ENCODE peak calls at places on chromosome 9, in nine cellular contexts. Y is CD8-positive, alpha-beta memory T cell; M is NCI-H1092 treated with DMSO at 0.1 percent for 48 hours; O is activated CD4-positive, alpha-beta T cell treated with anti-CD3 and anti-CD28 coated beads, Interleukin-2, amount 50 U/mL, for 1 hour; D is choroid plexus epithelial cell; V is activated T-helper 1 cell treated with Interleukin-2 at 50 U/mL for 16 hours; A is DMS53; H is skeletal muscle cell; J is RWPE1. S is an unnamed sample.

GRCh38 chr9:114484215-114484853 is 20.9 kb downstream of the WHRN start:
- DNase-seq in Y (no peak), M (no peak), O (no peak), D (no peak), V (no peak), A (no peak), H (no peak), J (no peak), S (no peak)

GRCh38 chr9:113546566-113546965 is 83.0 kb downstream of the RGS3 start:
- DNase-seq in Y (no peak), M (no peak), O (no peak), D (peak; percentile 21), V (no peak), A (no peak), H (no peak), J (no peak), S (no peak)

GRCh38 chr9:96399335-96399633 is 15.8 kb upstream of the SLC35D2 start:
- DNase-seq in Y (no peak), M (no peak), O (no peak), D (no peak), V (no peak), A (no peak), H (no peak), J (no peak), S (no peak)

GRCh38 chr9:90343360-90343759 is 299.3 kb downstream of the DIRAS2 start:
- DNase-seq in Y (no peak), M (peak; percentile 49), O (no peak), D (peak; percentile 19), V (no peak), A (no peak), H (no peak), J (peak; percentile 20), S (no peak)

GRCh38 chr9:88198346-88198807 is 60.1 kb upstream of the SPATA31C2 start:
- DNase-seq in Y (no peak), M (no peak), O (no peak), D (peak; percentile 27), V (no peak), A (no peak), H (no peak), J (peak; percentile 17), S (no peak)

GRCh38 chr9:108443741-108444140 is 412.0 kb downstream of the ACTL7B start:
- DNase-seq in Y (no peak), M (no peak), O (no peak), D (peak; percentile 69), V (no peak), A (no peak), H (no peak), J (peak; percentile 79), S (no peak)

GRCh38 chr9:6680797-6681146 is 35.2 kb upstream of the GLDC start:
- DNase-seq in Y (peak; percentile 82), M (no peak), O (peak; percentile 48), D (peak; percentile 34), V (peak; percentile 34), A (peak; percentile 90), H (peak; percentile 0), J (peak; percentile 10), S (no peak)

GRCh38 chr9:2017209-2017458 is 2.0 kb downstream of the SMARCA2 start:
- DNase-seq in Y (no peak), M (no peak), O (no peak), D (peak; percentile 54), V (no peak), A (no peak), H (no peak), J (no peak), S (no peak)

GRCh38 chr9:11551106-11551505 is 938.3 kb upstream of the PTPRD start:
- DNase-seq in Y (no peak), M (no peak), O (no peak), D (no peak), V (no peak), A (no peak), H (no peak), J (no peak), S (no peak)

GRCh38 chr9:118929317-118929716 is 439.9 kb downstream of the BRINP1 start:
- DNase-seq in Y (no peak), M (no peak), O (no peak), D (peak; percentile 14), V (no peak), A (no peak), H (peak; percentile 18), J (no peak), S (no peak)

GRCh38 chr9:33992622-33993021 is 56.1 kb downstream of the UBAP2 start:
- DNase-seq in Y (no peak), M (no peak), O (no peak), D (peak; percentile 9), V (no peak), A (no peak), H (no peak), J (no peak), S (no peak)

GRCh38 chr9:84991506-84991855 is 322.0 kb downstream of the NTRK2 start:
- DNase-seq in Y (no peak), M (no peak), O (no peak), D (no peak), V (no peak), A (no peak), H (no peak), J (no peak), S (no peak)

GRCh38 chr9:20477940-20478620 is 144.2 kb downstream of the MLLT3 start:
- DNase-seq in Y (no peak), M (no peak), O (no peak), D (peak; percentile 16), V (no peak), A (no peak), H (peak; percentile 26), J (peak; percentile 8), S (no peak)

GRCh38 chr9:126482361-126483044 is 131.2 kb upstream of the LMX1B start:
- DNase-seq in Y (no peak), M (no peak), O (no peak), D (peak; percentile 92), V (no peak), A (no peak), H (peak; percentile 41), J (no peak), S (no peak)

GRCh38 chr9:114844766-114845165 is 38.9 kb upstream of the TNFSF15 start:
- DNase-seq in Y (no peak), M (no peak), O (no peak), D (no peak), V (no peak), A (no peak), H (no peak), J (no peak), S (peak; percentile 7)

GRCh38 chr9:15824310-15824709 is 271.5 kb downstream of the CCDC171 start:
- DNase-seq in Y (no peak), M (peak; percentile 47), O (no peak), D (peak; percentile 87), V (no peak), A (peak; percentile 6), H (peak; percentile 1), J (peak; percentile 13), S (no peak)

GRCh38 chr9:76528056-76528455 is 69.1 kb downstream of the GCNT1 start:
- DNase-seq in Y (no peak), M (no peak), O (no peak), D (no peak), V (no peak), A (no peak), H (no peak), J (no peak), S (no peak)

GRCh38 chr9:127876764-127877562 is 512 bp downstream of the AK1 start:
- DNase-seq in Y (no peak), M (peak; percentile 52), O (no peak), D (no peak), V (no peak), A (peak; percentile 70), H (no peak), J (peak; percentile 31), S (no peak)

GRCh38 chr9:84669293-84670105 is at the start of gene NTRK2:
- DNase-seq in Y (no peak), M (peak; percentile 36), O (no peak), D (no peak), V (no peak), A (no peak), H (no peak), J (peak; percentile 24), S (peak; percentile 3)

GRCh38 chr9:81687521-81688261 is 1.7 kb downstream of the TLE1 start:
- DNase-seq in Y (no peak), M (peak; percentile 47), O (no peak), D (peak; percentile 28), V (no peak), A (peak; percentile 59), H (no peak), J (peak; percentile 59), S (no peak)

GRCh38 chr9:109421034-109421700 is 76.9 kb downstream of the PTPN3 start:
- DNase-seq in Y (no peak), M (peak; percentile 9), O (no peak), D (no peak), V (no peak), A (no peak), H (no peak), J (no peak), S (no peak)

GRCh38 chr9:100011062-100011681 is 87.6 kb downstream of the ERP44 start:
- DNase-seq in Y (no peak), M (peak; percentile 16), O (no peak), D (peak; percentile 85), V (no peak), A (peak; percentile 65), H (peak; percentile 4), J (peak; percentile 48), S (peak; percentile 28)

GRCh38 chr9:37760416-37761165 is 7.0 kb downstream of the TRMT10B start:
- DNase-seq in Y (no peak), M (no peak), O (no peak), D (peak; percentile 86), V (no peak), A (peak; percentile 6), H (peak; percentile 51), J (peak; percentile 22), S (no peak)

GRCh38 chr9:38024036-38024681 is 44.9 kb downstream of the SHB start:
- DNase-seq in Y (no peak), M (peak; percentile 67), O (no peak), D (peak; percentile 82), V (no peak), A (peak; percentile 83), H (peak; percentile 66), J (peak; percentile 81), S (no peak)

GRCh38 chr9:16341176-16341575 is 529.3 kb downstream of the BNC2 start:
- DNase-seq in Y (no peak), M (no peak), O (no peak), D (peak; percentile 47), V (no peak), A (no peak), H (no peak), J (peak; percentile 10), S (no peak)

GRCh38 chr9:108273988-108274387 is 581.8 kb downstream of the ACTL7B start:
- DNase-seq in Y (no peak), M (no peak), O (no peak), D (no peak), V (no peak), A (peak; percentile 41), H (no peak), J (no peak), S (no peak)

GRCh38 chr9:135138078-135138855 is 50.8 kb downstream of the OLFM1 start:
- DNase-seq in Y (no peak), M (no peak), O (no peak), D (no peak), V (no peak), A (no peak), H (no peak), J (no peak), S (no peak)

GRCh38 chr9:101485873-101486692 is 47.6 kb upstream of the RNF20 start:
- DNase-seq in Y (no peak), M (peak; percentile 78), O (no peak), D (peak; percentile 42), V (no peak), A (peak; percentile 67), H (no peak), J (peak; percentile 56), S (no peak)

GRCh38 chr9:92607773-92608172 is 62.2 kb downstream of the IPPK start:
- DNase-seq in Y (no peak), M (peak; percentile 96), O (no peak), D (peak; percentile 89), V (no peak), A (peak; percentile 78), H (peak; percentile 84), J (no peak), S (no peak)

GRCh38 chr9:116279230-116279629 is 125.6 kb downstream of the PAPPA start:
- DNase-seq in Y (no peak), M (no peak), O (no peak), D (peak; percentile 53), V (no peak), A (no peak), H (no peak), J (no peak), S (no peak)

GRCh38 chr9:6383551-6384225 is 29.3 kb upstream of the UHRF2 start:
- DNase-seq in Y (no peak), M (no peak), O (no peak), D (peak; percentile 60), V (no peak), A (no peak), H (peak; percentile 23), J (no peak), S (no peak)